ENCODE peak calls at places on chromosomes 4 and X, in four cellular contexts. Z is HCT116, F is K562, A is NT2/D1. V is an unnamed sample.

GRCh38 chr4:73864365-73864764 is 4.8 kb upstream of the CXCL1 start:
- DNase-seq in Z (no peak), F (no peak), A (no peak), V (no peak)

GRCh38 chr4:7588002-7588401 is 153.3 kb upstream of the PSAPL1 start:
- DNase-seq in Z (no peak), F (no peak), A (no peak), V (no peak)

GRCh38 chr4:1183985-1184773 is 11.8 kb upstream of the SPON2 start:
- DNase-seq in Z (no peak), F (no peak), A (no peak), V (peak; percentile 64)

GRCh38 chrX:48196745-48197213 is at the start of gene SSX5:
- DNase-seq in Z (no peak), F (peak; percentile 5), A (no peak), V (no peak)

GRCh38 chr4:153643406-153644016 is 40.6 kb upstream of the TLR2 start:
- DNase-seq in Z (peak; percentile 46), F (peak; percentile 57), A (no peak), V (peak; percentile 50)

GRCh38 chrX:139112432-139112831 is 400.9 kb upstream of the FGF13 start:
- DNase-seq in Z (no peak), F (no peak), A (no peak), V (no peak)

GRCh38 chrX:40440841-40441240 is 139.9 kb upstream of the ATP6AP2 start:
- DNase-seq in Z (no peak), F (no peak), A (no peak), V (no peak)

GRCh38 chrX:1144293-1144692 is 68.2 kb downstream of the CRLF2 start:
- DNase-seq in Z (no peak), F (no peak), A (no peak), V (no peak)

GRCh38 chr4:25552580-25553271 is 102.9 kb upstream of the SLC34A2 start:
- DNase-seq in Z (no peak), F (no peak), A (no peak), V (no peak)

GRCh38 chr4:3341760-3342159 is 48.9 kb downstream of the RGS12 start:
- DNase-seq in Z (no peak), F (no peak), A (no peak), V (no peak)

GRCh38 chrX:2829066-2829430 is 318 bp downstream of the GYG2 start:
- DNase-seq in Z (no peak), F (peak; percentile 27), A (peak; percentile 25), V (no peak)

GRCh38 chr4:133162941-133163340 is 13.8 kb downstream of the PCDH10 start:
- DNase-seq in Z (no peak), F (no peak), A (no peak), V (no peak)

GRCh38 chr4:144701683-144702233 is 55.8 kb downstream of the HHIP start:
- DNase-seq in Z (no peak), F (no peak), A (no peak), V (no peak)

GRCh38 chr4:76233088-76233487 is 18.4 kb upstream of the FAM47E start:
- DNase-seq in Z (no peak), F (no peak), A (no peak), V (no peak)

GRCh38 chr4:77073106-77073858 is 2.5 kb downstream of the CCNI start:
- DNase-seq in Z (no peak), F (no peak), A (no peak), V (no peak)

GRCh38 chr4:144599621-144600020 is 46.3 kb upstream of the HHIP start:
- DNase-seq in Z (no peak), F (no peak), A (no peak), V (no peak)

GRCh38 chr4:172895699-172896098 is 272.9 kb upstream of the GALNT7 start:
- DNase-seq in Z (no peak), F (no peak), A (no peak), V (no peak)

GRCh38 chr4:119244344-119244743 is 31.8 kb downstream of the USP53 start:
- DNase-seq in Z (no peak), F (no peak), A (no peak), V (no peak)

GRCh38 chrX:112266136-112266535 is 183.6 kb upstream of the TRPC5 start:
- DNase-seq in Z (no peak), F (no peak), A (no peak), V (no peak)

GRCh38 chr4:149784018-149784417 is 31.6 kb downstream of the IQCM start:
- DNase-seq in Z (no peak), F (no peak), A (no peak), V (no peak)

GRCh38 chrX:132704769-132705168 is 215.9 kb upstream of the MBNL3 start:
- DNase-seq in Z (no peak), F (no peak), A (peak; percentile 20), V (no peak)

GRCh38 chr4:14653338-14653737 is 348.9 kb upstream of the CPEB2 start:
- DNase-seq in Z (no peak), F (no peak), A (no peak), V (no peak)

GRCh38 chr4:10655968-10656367 is 28.6 kb downstream of the CLNK start:
- DNase-seq in Z (no peak), F (no peak), A (no peak), V (no peak)
- TF ChIP-seq YY1 in Z (no peak), F (no peak), A (no peak), V (no peak)

GRCh38 chrX:7996414-7996813 is 69.2 kb upstream of the PNPLA4 start:
- DNase-seq in Z (no peak), F (peak; percentile 8), A (peak; percentile 8), V (no peak)
- TF ChIP-seq YY1 in Z (no peak), F (no peak), A (no peak), V (no peak)

GRCh38 chr4:185119927-185120630 is 23.0 kb upstream of the SLC25A4 start:
- DNase-seq in Z (no peak), F (peak; percentile 30), A (no peak), V (no peak)
- TF ChIP-seq YY1 in Z (no peak), F (no peak), A (no peak), V (no peak)

GRCh38 chr4:80308466-80308822 is 27.1 kb upstream of the CFAP299 start:
- DNase-seq in Z (no peak), F (no peak), A (no peak), V (no peak)

GRCh38 chr4:80311130-80311529 is 24.4 kb upstream of the CFAP299 start:
- DNase-seq in Z (no peak), F (no peak), A (no peak), V (no peak)

GRCh38 chr4:80307183-80307735 is 28.3 kb upstream of the CFAP299 start:
- DNase-seq in Z (no peak), F (no peak), A (no peak), V (no peak)

GRCh38 chr4:80307774-80308465 is 27.6 kb upstream of the CFAP299 start:
- DNase-seq in Z (no peak), F (peak; percentile 9), A (no peak), V (no peak)

GRCh38 chr4:80309301-80310004 is 26.1 kb upstream of the CFAP299 start:
- DNase-seq in Z (no peak), F (no peak), A (no peak), V (no peak)
- TF ChIP-seq YY1 in Z (no peak), F (no peak), A (no peak), V (no peak)

DNA sequence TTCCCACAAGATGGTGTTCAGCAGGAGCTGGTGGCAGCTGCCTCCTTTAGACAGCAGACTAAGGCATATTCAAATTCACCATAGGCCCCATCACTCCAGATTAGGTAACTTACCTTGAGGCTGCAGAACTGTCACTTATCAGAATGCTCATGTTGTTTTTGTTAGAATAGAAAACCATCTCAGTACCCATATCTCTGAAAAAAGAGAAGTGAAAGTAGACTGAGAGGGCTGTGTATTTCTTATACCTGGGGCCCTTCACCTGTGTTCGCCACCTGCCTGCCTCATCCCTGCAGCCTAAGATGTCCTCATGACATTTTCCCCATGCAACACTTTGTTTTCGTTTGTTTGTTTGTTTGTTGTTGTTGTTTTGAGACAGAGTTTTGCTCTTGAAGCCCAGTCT is 32.9 kb upstream of the SPRY1 start:
- DNase-seq in Z (no peak), F (no peak), A (no peak), V (no peak)
- TF ChIP-seq YY1 in Z (no peak), F (no peak), A (no peak), V (no peak)

DNA sequence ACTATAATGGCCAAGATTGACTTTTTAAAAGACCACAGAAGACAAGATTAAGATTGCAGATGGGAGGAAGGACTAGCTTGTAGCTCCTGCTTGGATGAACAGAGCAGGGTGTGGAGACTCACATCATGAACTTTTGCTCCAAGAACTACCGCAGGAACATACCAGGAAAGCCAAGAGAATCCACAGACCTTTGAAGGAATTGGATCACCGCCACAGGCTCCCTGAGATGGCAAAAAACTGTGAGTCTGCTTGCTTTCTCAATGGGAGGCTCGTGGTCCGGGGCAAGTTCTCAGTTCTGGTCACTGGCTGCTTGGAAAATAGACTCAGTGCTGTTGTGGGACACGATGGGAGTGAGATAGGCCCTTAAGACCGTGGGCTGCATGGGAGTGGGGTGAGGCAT is 276.6 kb downstream of the CCSER1 start:
- DNase-seq in Z (no peak), F (no peak), A (no peak), V (no peak)
- TF ChIP-seq YY1 in Z (no peak), F (no peak), A (no peak), V (no peak)

GRCh38 chrX:21700967-21701366 is 42.8 kb upstream of the KLHL34 start:
- DNase-seq in Z (no peak), F (no peak), A (no peak), V (no peak)

GRCh38 chrX:21700289-21700688 is 42.2 kb upstream of the KLHL34 start:
- DNase-seq in Z (no peak), F (no peak), A (no peak), V (no peak)

GRCh38 chrX:21702725-21703228 is 44.6 kb upstream of the KLHL34 start:
- DNase-seq in Z (no peak), F (no peak), A (no peak), V (no peak)

GRCh38 chrX:21698274-21698673 is 40.1 kb upstream of the KLHL34 start:
- DNase-seq in Z (no peak), F (no peak), A (no peak), V (no peak)
- TF ChIP-seq YY1 in Z (no peak), F (no peak), A (no peak), V (no peak)

V was measured in GM12878.